ENCODE peak calls at places on chromosomes 6 and 20, in ten cellular contexts. One of them, this sample, is unnamed.

GRCh38 chr6:71197770-71198169 is 90.8 kb upstream of the OGFRL1 start:
- ATAC-seq in right lobe of liver: no peak
- ATAC-seq in DND-41: no peak
- ATAC-seq in activated naive CD4-positive, alpha-beta T cell treated with anti-CD3 and anti-CD28 coated beads, Interleukin-2, amount 50 U/mL, for 72 hours: no peak
- ATAC-seq in naive thymus-derived CD8-positive, alpha-beta T cell: no peak
- ATAC-seq in Right ventricle myocardium superior: no peak
- ATAC-seq in foreskin keratinocyte: peak
- ATAC-seq in IMR-90: peak
- ATAC-seq in activated CD4-positive, alpha-beta T cell treated with anti-CD3 and anti-CD28 coated beads for 36 hours: no peak
- ATAC-seq in activated CD4-positive, CD25-positive, alpha-beta regulatory T cell treated with anti-CD3 and anti-CD28 coated beads, Interleukin-2, amount 50 U/mL, for 24 hours: no peak
- ATAC-seq in this sample: no peak

GRCh38 chr6:157638779-157639178 is 184.3 kb upstream of the SNX9 start:
- ATAC-seq in naive thymus-derived CD8-positive, alpha-beta T cell: no peak
- ATAC-seq in IMR-90: no peak
- ATAC-seq in Right ventricle myocardium superior: no peak
- ATAC-seq in activated CD4-positive, CD25-positive, alpha-beta regulatory T cell treated with anti-CD3 and anti-CD28 coated beads, Interleukin-2, amount 50 U/mL, for 24 hours: no peak
- ATAC-seq in foreskin keratinocyte: no peak
- ATAC-seq in activated CD4-positive, alpha-beta T cell treated with anti-CD3 and anti-CD28 coated beads for 36 hours: no peak
- ATAC-seq in right lobe of liver: no peak
- ATAC-seq in DND-41: no peak
- ATAC-seq in activated naive CD4-positive, alpha-beta T cell treated with anti-CD3 and anti-CD28 coated beads, Interleukin-2, amount 50 U/mL, for 72 hours: no peak
- ATAC-seq in this sample: no peak

GRCh38 chr6:7156666-7157278 is 49.0 kb downstream of the RREB1 start:
- ATAC-seq in activated CD4-positive, alpha-beta T cell treated with anti-CD3 and anti-CD28 coated beads for 36 hours: no peak
- ATAC-seq in foreskin keratinocyte: peak
- ATAC-seq in right lobe of liver: no peak
- ATAC-seq in DND-41: no peak
- ATAC-seq in Right ventricle myocardium superior: no peak
- ATAC-seq in activated CD4-positive, CD25-positive, alpha-beta regulatory T cell treated with anti-CD3 and anti-CD28 coated beads, Interleukin-2, amount 50 U/mL, for 24 hours: no peak
- ATAC-seq in naive thymus-derived CD8-positive, alpha-beta T cell: no peak
- ATAC-seq in IMR-90: peak
- ATAC-seq in activated naive CD4-positive, alpha-beta T cell treated with anti-CD3 and anti-CD28 coated beads, Interleukin-2, amount 50 U/mL, for 72 hours: no peak
- ATAC-seq in this sample: no peak

GRCh38 chr6:56689114-56689513 is 46.4 kb upstream of the DST start:
- ATAC-seq in foreskin keratinocyte: no peak
- ATAC-seq in DND-41: no peak
- ATAC-seq in Right ventricle myocardium superior: no peak
- ATAC-seq in right lobe of liver: no peak
- ATAC-seq in activated CD4-positive, alpha-beta T cell treated with anti-CD3 and anti-CD28 coated beads for 36 hours: no peak
- ATAC-seq in naive thymus-derived CD8-positive, alpha-beta T cell: no peak
- ATAC-seq in activated naive CD4-positive, alpha-beta T cell treated with anti-CD3 and anti-CD28 coated beads, Interleukin-2, amount 50 U/mL, for 72 hours: no peak
- ATAC-seq in activated CD4-positive, CD25-positive, alpha-beta regulatory T cell treated with anti-CD3 and anti-CD28 coated beads, Interleukin-2, amount 50 U/mL, for 24 hours: no peak
- ATAC-seq in IMR-90: no peak
- ATAC-seq in this sample: no peak

GRCh38 chr6:104795363-104795762 is 64.4 kb downstream of the HACE1 start:
- ATAC-seq in Right ventricle myocardium superior: no peak
- ATAC-seq in IMR-90: no peak
- ATAC-seq in activated CD4-positive, CD25-positive, alpha-beta regulatory T cell treated with anti-CD3 and anti-CD28 coated beads, Interleukin-2, amount 50 U/mL, for 24 hours: no peak
- ATAC-seq in activated CD4-positive, alpha-beta T cell treated with anti-CD3 and anti-CD28 coated beads for 36 hours: no peak
- ATAC-seq in naive thymus-derived CD8-positive, alpha-beta T cell: no peak
- ATAC-seq in activated naive CD4-positive, alpha-beta T cell treated with anti-CD3 and anti-CD28 coated beads, Interleukin-2, amount 50 U/mL, for 72 hours: no peak
- ATAC-seq in DND-41: no peak
- ATAC-seq in foreskin keratinocyte: no peak
- ATAC-seq in right lobe of liver: peak
- ATAC-seq in this sample: no peak

GRCh38 chr6:37155394-37156312 is 14.3 kb upstream of the PIM1 start:
- ATAC-seq in activated CD4-positive, CD25-positive, alpha-beta regulatory T cell treated with anti-CD3 and anti-CD28 coated beads, Interleukin-2, amount 50 U/mL, for 24 hours: peak
- ATAC-seq in activated CD4-positive, alpha-beta T cell treated with anti-CD3 and anti-CD28 coated beads for 36 hours: peak
- ATAC-seq in IMR-90: no peak
- ATAC-seq in DND-41: no peak
- ATAC-seq in Right ventricle myocardium superior: no peak
- ATAC-seq in foreskin keratinocyte: no peak
- ATAC-seq in naive thymus-derived CD8-positive, alpha-beta T cell: peak
- ATAC-seq in activated naive CD4-positive, alpha-beta T cell treated with anti-CD3 and anti-CD28 coated beads, Interleukin-2, amount 50 U/mL, for 72 hours: peak
- ATAC-seq in right lobe of liver: peak
- ATAC-seq in this sample: peak

GRCh38 chr20:2403291-2404052 is 22.8 kb downstream of the TGM6 start:
- ATAC-seq in IMR-90: no peak
- ATAC-seq in activated CD4-positive, alpha-beta T cell treated with anti-CD3 and anti-CD28 coated beads for 36 hours: no peak
- ATAC-seq in activated CD4-positive, CD25-positive, alpha-beta regulatory T cell treated with anti-CD3 and anti-CD28 coated beads, Interleukin-2, amount 50 U/mL, for 24 hours: no peak
- ATAC-seq in right lobe of liver: no peak
- ATAC-seq in foreskin keratinocyte: no peak
- ATAC-seq in Right ventricle myocardium superior: no peak
- ATAC-seq in activated naive CD4-positive, alpha-beta T cell treated with anti-CD3 and anti-CD28 coated beads, Interleukin-2, amount 50 U/mL, for 72 hours: no peak
- ATAC-seq in naive thymus-derived CD8-positive, alpha-beta T cell: no peak
- ATAC-seq in DND-41: no peak
- ATAC-seq in this sample: no peak

GRCh38 chr20:9262653-9263194 is 193.8 kb downstream of the PLCB4 start:
- ATAC-seq in IMR-90: peak
- ATAC-seq in DND-41: no peak
- ATAC-seq in Right ventricle myocardium superior: peak
- ATAC-seq in activated naive CD4-positive, alpha-beta T cell treated with anti-CD3 and anti-CD28 coated beads, Interleukin-2, amount 50 U/mL, for 72 hours: no peak
- ATAC-seq in activated CD4-positive, CD25-positive, alpha-beta regulatory T cell treated with anti-CD3 and anti-CD28 coated beads, Interleukin-2, amount 50 U/mL, for 24 hours: no peak
- ATAC-seq in activated CD4-positive, alpha-beta T cell treated with anti-CD3 and anti-CD28 coated beads for 36 hours: no peak
- ATAC-seq in right lobe of liver: peak
- ATAC-seq in foreskin keratinocyte: no peak
- ATAC-seq in naive thymus-derived CD8-positive, alpha-beta T cell: no peak
- ATAC-seq in this sample: no peak

GRCh38 chr20:45341939-45342862 is 6.0 kb downstream of the SDC4 start:
- ATAC-seq in activated CD4-positive, CD25-positive, alpha-beta regulatory T cell treated with anti-CD3 and anti-CD28 coated beads, Interleukin-2, amount 50 U/mL, for 24 hours: no peak
- ATAC-seq in activated CD4-positive, alpha-beta T cell treated with anti-CD3 and anti-CD28 coated beads for 36 hours: no peak
- ATAC-seq in DND-41: no peak
- ATAC-seq in right lobe of liver: peak
- ATAC-seq in Right ventricle myocardium superior: peak
- ATAC-seq in activated naive CD4-positive, alpha-beta T cell treated with anti-CD3 and anti-CD28 coated beads, Interleukin-2, amount 50 U/mL, for 72 hours: no peak
- ATAC-seq in naive thymus-derived CD8-positive, alpha-beta T cell: no peak
- ATAC-seq in foreskin keratinocyte: no peak
- ATAC-seq in IMR-90: peak
- ATAC-seq in this sample: no peak

GRCh38 chr20:31833130-31833930 is 12.1 kb downstream of the FOXS1 start:
- ATAC-seq in DND-41: peak
- ATAC-seq in IMR-90: peak
- ATAC-seq in activated naive CD4-positive, alpha-beta T cell treated with anti-CD3 and anti-CD28 coated beads, Interleukin-2, amount 50 U/mL, for 72 hours: peak
- ATAC-seq in right lobe of liver: peak
- ATAC-seq in foreskin keratinocyte: peak
- ATAC-seq in activated CD4-positive, CD25-positive, alpha-beta regulatory T cell treated with anti-CD3 and anti-CD28 coated beads, Interleukin-2, amount 50 U/mL, for 24 hours: no peak
- ATAC-seq in activated CD4-positive, alpha-beta T cell treated with anti-CD3 and anti-CD28 coated beads for 36 hours: peak
- ATAC-seq in Right ventricle myocardium superior: peak
- ATAC-seq in naive thymus-derived CD8-positive, alpha-beta T cell: no peak
- ATAC-seq in this sample: peak

GRCh38 chr20:37986873-37987601 is 46.2 kb downstream of the TTI1 start:
- ATAC-seq in naive thymus-derived CD8-positive, alpha-beta T cell: no peak
- ATAC-seq in activated CD4-positive, CD25-positive, alpha-beta regulatory T cell treated with anti-CD3 and anti-CD28 coated beads, Interleukin-2, amount 50 U/mL, for 24 hours: no peak
- ATAC-seq in IMR-90: peak
- ATAC-seq in DND-41: no peak
- ATAC-seq in Right ventricle myocardium superior: peak
- ATAC-seq in activated CD4-positive, alpha-beta T cell treated with anti-CD3 and anti-CD28 coated beads for 36 hours: no peak
- ATAC-seq in right lobe of liver: peak
- ATAC-seq in foreskin keratinocyte: no peak
- ATAC-seq in activated naive CD4-positive, alpha-beta T cell treated with anti-CD3 and anti-CD28 coated beads, Interleukin-2, amount 50 U/mL, for 72 hours: no peak
- ATAC-seq in this sample: no peak

GRCh38 chr6:36127462-36128016 is 2.8 kb upstream of the MAPK13 start:
- ATAC-seq in Right ventricle myocardium superior: no peak
- ATAC-seq in naive thymus-derived CD8-positive, alpha-beta T cell: no peak
- ATAC-seq in activated CD4-positive, alpha-beta T cell treated with anti-CD3 and anti-CD28 coated beads for 36 hours: no peak
- ATAC-seq in activated CD4-positive, CD25-positive, alpha-beta regulatory T cell treated with anti-CD3 and anti-CD28 coated beads, Interleukin-2, amount 50 U/mL, for 24 hours: no peak
- ATAC-seq in right lobe of liver: peak
- ATAC-seq in activated naive CD4-positive, alpha-beta T cell treated with anti-CD3 and anti-CD28 coated beads, Interleukin-2, amount 50 U/mL, for 72 hours: no peak
- ATAC-seq in DND-41: no peak
- ATAC-seq in foreskin keratinocyte: no peak
- ATAC-seq in IMR-90: peak
- ATAC-seq in this sample: no peak

GRCh38 chr20:11912013-11912663 is 5.6 kb upstream of the BTBD3 start:
- ATAC-seq in IMR-90: no peak
- ATAC-seq in right lobe of liver: peak
- ATAC-seq in Right ventricle myocardium superior: peak
- ATAC-seq in naive thymus-derived CD8-positive, alpha-beta T cell: no peak
- ATAC-seq in activated naive CD4-positive, alpha-beta T cell treated with anti-CD3 and anti-CD28 coated beads, Interleukin-2, amount 50 U/mL, for 72 hours: peak
- ATAC-seq in activated CD4-positive, CD25-positive, alpha-beta regulatory T cell treated with anti-CD3 and anti-CD28 coated beads, Interleukin-2, amount 50 U/mL, for 24 hours: no peak
- ATAC-seq in DND-41: peak
- ATAC-seq in activated CD4-positive, alpha-beta T cell treated with anti-CD3 and anti-CD28 coated beads for 36 hours: peak
- ATAC-seq in foreskin keratinocyte: peak
- ATAC-seq in this sample: no peak

GRCh38 chr6:71531841-71532240 is 243.2 kb downstream of the OGFRL1 start:
- ATAC-seq in IMR-90: no peak
- ATAC-seq in foreskin keratinocyte: no peak
- ATAC-seq in right lobe of liver: no peak
- ATAC-seq in activated CD4-positive, alpha-beta T cell treated with anti-CD3 and anti-CD28 coated beads for 36 hours: no peak
- ATAC-seq in naive thymus-derived CD8-positive, alpha-beta T cell: no peak
- ATAC-seq in activated naive CD4-positive, alpha-beta T cell treated with anti-CD3 and anti-CD28 coated beads, Interleukin-2, amount 50 U/mL, for 72 hours: no peak
- ATAC-seq in DND-41: no peak
- ATAC-seq in activated CD4-positive, CD25-positive, alpha-beta regulatory T cell treated with anti-CD3 and anti-CD28 coated beads, Interleukin-2, amount 50 U/mL, for 24 hours: no peak
- ATAC-seq in Right ventricle myocardium superior: no peak
- ATAC-seq in this sample: peak

GRCh38 chr20:35610833-35611427 is 4.7 kb upstream of the SPAG4 start:
- ATAC-seq in naive thymus-derived CD8-positive, alpha-beta T cell: no peak
- ATAC-seq in right lobe of liver: no peak
- ATAC-seq in Right ventricle myocardium superior: no peak
- ATAC-seq in IMR-90: no peak
- ATAC-seq in DND-41: no peak
- ATAC-seq in foreskin keratinocyte: no peak
- ATAC-seq in activated CD4-positive, CD25-positive, alpha-beta regulatory T cell treated with anti-CD3 and anti-CD28 coated beads, Interleukin-2, amount 50 U/mL, for 24 hours: no peak
- ATAC-seq in activated naive CD4-positive, alpha-beta T cell treated with anti-CD3 and anti-CD28 coated beads, Interleukin-2, amount 50 U/mL, for 72 hours: no peak
- ATAC-seq in activated CD4-positive, alpha-beta T cell treated with anti-CD3 and anti-CD28 coated beads for 36 hours: no peak
- ATAC-seq in this sample: no peak

GRCh38 chr6:33905081-33905609 is 101.3 kb upstream of the MLN start:
- ATAC-seq in DND-41: peak
- ATAC-seq in IMR-90: no peak
- ATAC-seq in Right ventricle myocardium superior: no peak
- ATAC-seq in activated CD4-positive, alpha-beta T cell treated with anti-CD3 and anti-CD28 coated beads for 36 hours: peak
- ATAC-seq in foreskin keratinocyte: no peak
- ATAC-seq in activated naive CD4-positive, alpha-beta T cell treated with anti-CD3 and anti-CD28 coated beads, Interleukin-2, amount 50 U/mL, for 72 hours: peak
- ATAC-seq in activated CD4-positive, CD25-positive, alpha-beta regulatory T cell treated with anti-CD3 and anti-CD28 coated beads, Interleukin-2, amount 50 U/mL, for 24 hours: peak
- ATAC-seq in right lobe of liver: no peak
- ATAC-seq in naive thymus-derived CD8-positive, alpha-beta T cell: peak
- ATAC-seq in this sample: peak

GRCh38 chr6:5624256-5624655 is 362.9 kb downstream of the FARS2 start:
- ATAC-seq in activated naive CD4-positive, alpha-beta T cell treated with anti-CD3 and anti-CD28 coated beads, Interleukin-2, amount 50 U/mL, for 72 hours: no peak
- ATAC-seq in naive thymus-derived CD8-positive, alpha-beta T cell: no peak
- ATAC-seq in Right ventricle myocardium superior: peak
- ATAC-seq in activated CD4-positive, CD25-positive, alpha-beta regulatory T cell treated with anti-CD3 and anti-CD28 coated beads, Interleukin-2, amount 50 U/mL, for 24 hours: no peak
- ATAC-seq in DND-41: no peak
- ATAC-seq in right lobe of liver: no peak
- ATAC-seq in activated CD4-positive, alpha-beta T cell treated with anti-CD3 and anti-CD28 coated beads for 36 hours: no peak
- ATAC-seq in IMR-90: no peak
- ATAC-seq in foreskin keratinocyte: no peak
- ATAC-seq in this sample: no peak